ENCODE peak calls at places on chromosome 13, in six cellular contexts. K is nucleus accumbens, J is tibial artery, C is fibroblast of lung, O is transverse colon, D is heart right ventricle. L is an unnamed sample.

GRCh38 chr13:113898391-113898790 is 34.5 kb upstream of the GAS6 start:
- DNase-seq in K (no peak), J (no peak), C (no peak), O (no peak), D (no peak), L (no peak)

GRCh38 chr13:110454956-110455355 is 106.6 kb downstream of the RAB20 start:
- DNase-seq in K (no peak), J (no peak), C (no peak), O (no peak), D (no peak), L (peak; percentile 79)

GRCh38 chr13:77034883-77035282 is 7.9 kb upstream of the FBXL3 start:
- DNase-seq in K (no peak), J (no peak), C (peak; percentile 58), O (no peak), D (no peak), L (no peak)

GRCh38 chr13:77062097-77062496 is 35.1 kb upstream of the FBXL3 start:
- DNase-seq in K (no peak), J (no peak), C (no peak), O (no peak), D (no peak), L (no peak)

GRCh38 chr13:97275265-97275664 is 53.1 kb downstream of the MBNL2 start:
- DNase-seq in K (no peak), J (no peak), C (peak; percentile 89), O (no peak), D (peak; percentile 51), L (no peak)

GRCh38 chr13:32261567-32261966 is 53.6 kb downstream of the ZAR1L start:
- DNase-seq in K (peak; percentile 36), J (peak; percentile 80), C (peak; percentile 95), O (peak; percentile 37), D (peak; percentile 91), L (peak; percentile 96)

GRCh38 chr13:21219044-21219381 is 42.6 kb downstream of the MRPL57 start:
- DNase-seq in K (no peak), J (no peak), C (no peak), O (no peak), D (no peak), L (no peak)

GRCh38 chr13:34412817-34413365 is 529.2 kb upstream of the NBEA start:
- DNase-seq in K (no peak), J (no peak), C (peak; percentile 79), O (no peak), D (no peak), L (no peak)

GRCh38 chr13:39676315-39676876 is 20.9 kb downstream of the COG6 start:
- DNase-seq in K (no peak), J (no peak), C (peak; percentile 37), O (no peak), D (peak; percentile 36), L (no peak)